ENCODE peak calls at places on chromosomes 5 and 9, in ten cellular contexts. F is HuH-7; I is HTR-8/SVneo; R is kidney epithelial cell; E is M059J; K is HEK293T; P is EL; L is neural crest cell; M is choroid plexus epithelial cell; G is stimulated activated CD4-positive, alpha-beta T cell treated with anti-CD3 and anti-CD28 coated beads, Interleukin-4, amount 100 ng/mL, for 1 hour. T is an unnamed sample.

GRCh38 chr5:43305948-43306563 is 7.2 kb downstream of the HMGCS1 start:
- DNase-seq in F (no peak), I (peak), R (no peak), E (peak), K (peak), P (peak), L (no peak), M (peak), G (no peak), T (no peak)

GRCh38 chr9:112819635-112820496 is 69.3 kb downstream of the SNX30 start:
- DNase-seq in F (peak), I (peak), R (peak), E (peak), K (peak), P (peak), L (peak), M (peak), G (no peak), T (no peak)

GRCh38 chr5:14671414-14671813 is 6.9 kb downstream of the OTULIN start:
- DNase-seq in F (no peak), I (no peak), R (no peak), E (peak), K (no peak), P (no peak), L (no peak), M (peak), G (no peak), T (no peak)

GRCh38 chr5:112895682-112896081 is 26.3 kb downstream of the REEP5 start:
- DNase-seq in F (no peak), I (no peak), R (no peak), E (no peak), K (no peak), P (no peak), L (no peak), M (no peak), G (no peak), T (no peak)

GRCh38 chr5:173885054-173885443 is 3.1 kb upstream of the CPEB4 start:
- DNase-seq in F (no peak), I (no peak), R (no peak), E (no peak), K (no peak), P (no peak), L (no peak), M (no peak), G (no peak), T (no peak)

GRCh38 chr5:161266954-161267353 is 279.6 kb downstream of the GABRB2 start:
- DNase-seq in F (no peak), I (no peak), R (no peak), E (no peak), K (no peak), P (no peak), L (no peak), M (no peak), G (no peak), T (no peak)

GRCh38 chr5:75690669-75691068 is 26.6 kb downstream of the POC5 start:
- DNase-seq in F (no peak), I (no peak), R (no peak), E (no peak), K (no peak), P (no peak), L (no peak), M (no peak), G (no peak), T (no peak)

GRCh38 chr9:10050016-10050415 is 562.8 kb downstream of the PTPRD start:
- DNase-seq in F (no peak), I (no peak), R (peak), E (no peak), K (no peak), P (no peak), L (no peak), M (peak), G (no peak), T (no peak)

GRCh38 chr5:139470821-139471300 is at the start of gene SMIM33:
- DNase-seq in F (no peak), I (no peak), R (no peak), E (no peak), K (no peak), P (no peak), L (no peak), M (no peak), G (peak), T (no peak)

GRCh38 chr5:126656397-126657007 is 55.8 kb downstream of the PHAX start:
- DNase-seq in F (peak), I (peak), R (no peak), E (peak), K (peak), P (peak), L (peak), M (peak), G (peak), T (no peak)